ENCODE peak calls at places on chromosome 17, in four cellular contexts. One of them, this sample, is unnamed.
A peak's percentile ranks its signal among the peaks of the same experiment; 100 is the strongest.

GRCh38 chr17:57567278-57567677 is 177.8 kb downstream of the CCDC182 start:
- DNase-seq in H1: no peak
- DNase-seq in K562: no peak
- DNase-seq in HCT116: no peak
- DNase-seq in this sample: no peak

GRCh38 chr17:82734987-82735866 is at the start of gene FN3K:
- DNase-seq in HCT116: no peak
- DNase-seq in H1: peak; percentile 85
- DNase-seq in K562: peak; percentile 84
- DNase-seq in this sample: no peak

GRCh38 chr17:50347894-50348291 is 2.0 kb downstream of the XYLT2 start:
- DNase-seq in H1: no peak
- DNase-seq in HCT116: no peak
- DNase-seq in K562: no peak
- DNase-seq in this sample: no peak

GRCh38 chr17:53979991-53980390 is 157.3 kb downstream of the KIF2B start:
- DNase-seq in HCT116: no peak
- DNase-seq in K562: no peak
- DNase-seq in H1: no peak
- DNase-seq in this sample: no peak

GRCh38 chr17:45302649-45303173 is 14.1 kb downstream of the MAP3K14 start:
- DNase-seq in K562: no peak
- DNase-seq in HCT116: no peak
- DNase-seq in H1: no peak
- DNase-seq in this sample: peak; percentile 89

GRCh38 chr17:10091051-10091450 is 107.4 kb downstream of the GAS7 start:
- DNase-seq in K562: no peak
- DNase-seq in H1: no peak
- DNase-seq in HCT116: no peak
- DNase-seq in this sample: no peak

GRCh38 chr17:49434821-49435581 is 20.3 kb upstream of the PHB1 start:
- DNase-seq in H1: peak; percentile 87
- DNase-seq in K562: peak; percentile 90
- DNase-seq in HCT116: peak; percentile 74
- DNase-seq in this sample: no peak

GRCh38 chr17:70110443-70110880 is 35.4 kb downstream of the KCNJ16 start:
- DNase-seq in HCT116: no peak
- DNase-seq in H1: no peak
- DNase-seq in K562: no peak
- DNase-seq in this sample: no peak

GRCh38 chr17:57669671-57670529 is 75.2 kb downstream of the CCDC182 start:
- DNase-seq in HCT116: no peak
- DNase-seq in H1: peak; percentile 32
- DNase-seq in K562: no peak
- DNase-seq in this sample: no peak

GRCh38 chr17:21008992-21009671 is 33.7 kb downstream of the USP22 start:
- DNase-seq in HCT116: no peak
- DNase-seq in K562: no peak
- DNase-seq in H1: no peak
- DNase-seq in this sample: no peak

GRCh38 chr17:63381101-63381729 is 64.9 kb downstream of the CYB561 start:
- DNase-seq in HCT116: no peak
- DNase-seq in H1: no peak
- DNase-seq in K562: peak; percentile 75
- DNase-seq in this sample: no peak

GRCh38 chr17:39739885-39740356 is 2.2 kb downstream of the GRB7 start:
- DNase-seq in H1: no peak
- DNase-seq in HCT116: no peak
- DNase-seq in K562: no peak
- DNase-seq in this sample: no peak

GRCh38 chr17:39738568-39738901 is 797 bp downstream of the GRB7 start:
- DNase-seq in HCT116: no peak
- DNase-seq in H1: peak; percentile 78
- DNase-seq in K562: peak; percentile 58
- DNase-seq in this sample: no peak

GRCh38 chr17:39742126-39742855 is 4.6 kb downstream of the GRB7 start:
- DNase-seq in HCT116: no peak
- DNase-seq in H1: no peak
- DNase-seq in K562: no peak
- DNase-seq in this sample: no peak

GRCh38 chr17:39739020-39739884 is 1.5 kb downstream of the GRB7 start:
- DNase-seq in K562: peak; percentile 54
- DNase-seq in HCT116: peak; percentile 34
- DNase-seq in H1: peak; percentile 88
- DNase-seq in this sample: no peak

DNA sequence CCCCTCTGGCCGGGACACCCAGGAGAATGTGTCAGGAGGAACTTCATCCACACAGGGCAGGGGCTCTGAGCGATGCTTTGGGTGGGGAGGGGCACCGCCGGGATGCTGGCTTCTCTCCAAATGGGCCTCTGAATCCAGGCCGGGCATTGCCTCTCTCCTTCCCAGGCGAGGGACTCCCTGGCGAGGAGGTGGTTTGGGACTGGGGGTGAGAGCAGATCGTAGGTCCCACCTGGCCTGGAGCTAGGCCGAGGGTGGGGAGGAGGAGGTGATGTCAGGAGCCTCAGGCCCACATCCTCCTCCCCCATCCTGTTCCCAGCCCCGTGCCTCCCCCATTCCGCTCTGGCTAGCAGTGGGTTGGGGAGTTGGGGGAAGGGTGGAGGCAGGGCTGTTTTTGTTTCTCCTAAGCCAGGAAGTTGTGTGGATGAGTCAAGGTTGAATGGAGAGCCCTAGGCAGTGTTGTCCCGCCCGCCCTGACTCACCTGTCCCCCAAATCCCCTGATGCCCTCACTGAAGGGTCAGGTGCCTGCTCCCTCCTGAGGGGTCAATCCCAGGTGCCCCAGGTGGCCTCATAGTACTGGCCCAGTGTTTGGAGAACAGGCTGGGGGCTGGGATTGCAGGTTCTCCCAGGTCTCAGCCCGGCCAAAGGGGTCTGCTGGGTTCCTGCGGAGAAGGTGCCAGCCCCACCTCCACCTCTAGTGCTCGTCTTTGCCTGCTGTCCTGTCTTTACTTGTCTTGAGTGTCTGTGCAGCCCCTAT is 2.8 kb downstream of the GRB7 start:
- DNase-seq in H1: peak; percentile 79
- DNase-seq in HCT116: peak; percentile 43
- DNase-seq in K562: peak; percentile 64
- DNase-seq in this sample: no peak
- TF ChIP-seq EGR1 in H1: no peak
- TF ChIP-seq EGR1 in HCT116: no peak
- TF ChIP-seq EGR1 in K562: peak; percentile 62
- TF ChIP-seq EGR1 in this sample: no peak

GRCh38 chr17:39937462-39937861 is 9.9 kb downstream of the LRRC3C start:
- DNase-seq in K562: no peak
- DNase-seq in HCT116: no peak
- DNase-seq in H1: no peak
- DNase-seq in this sample: no peak

GRCh38 chr17:39935896-39936295 is 8.4 kb downstream of the LRRC3C start:
- DNase-seq in HCT116: no peak
- DNase-seq in K562: no peak
- DNase-seq in H1: no peak
- DNase-seq in this sample: no peak

GRCh38 chr17:39939031-39939430 is 11.5 kb downstream of the LRRC3C start:
- DNase-seq in K562: no peak
- DNase-seq in HCT116: no peak
- DNase-seq in H1: no peak
- DNase-seq in this sample: no peak

GRCh38 chr17:39939588-39940419 is 12.3 kb downstream of the LRRC3C start:
- DNase-seq in HCT116: no peak
- DNase-seq in H1: no peak
- DNase-seq in K562: peak; percentile 59
- DNase-seq in this sample: peak; percentile 71

GRCh38 chr17:39938140-39938869 is 10.8 kb downstream of the LRRC3C start:
- DNase-seq in K562: no peak
- DNase-seq in HCT116: no peak
- DNase-seq in H1: no peak
- DNase-seq in this sample: peak; percentile 70
- TF ChIP-seq EGR1 in K562: no peak
- TF ChIP-seq EGR1 in HCT116: no peak
- TF ChIP-seq EGR1 in H1: no peak
- TF ChIP-seq EGR1 in this sample: no peak

GRCh38 chr17:28748852-28749515 is 5.2 kb downstream of the TRAF4 start:
- DNase-seq in HCT116: no peak
- DNase-seq in H1: no peak
- DNase-seq in K562: no peak
- DNase-seq in this sample: no peak
- TF ChIP-seq EGR1 in HCT116: no peak
- TF ChIP-seq EGR1 in H1: no peak
- TF ChIP-seq EGR1 in K562: no peak
- TF ChIP-seq EGR1 in this sample: no peak

DNA sequence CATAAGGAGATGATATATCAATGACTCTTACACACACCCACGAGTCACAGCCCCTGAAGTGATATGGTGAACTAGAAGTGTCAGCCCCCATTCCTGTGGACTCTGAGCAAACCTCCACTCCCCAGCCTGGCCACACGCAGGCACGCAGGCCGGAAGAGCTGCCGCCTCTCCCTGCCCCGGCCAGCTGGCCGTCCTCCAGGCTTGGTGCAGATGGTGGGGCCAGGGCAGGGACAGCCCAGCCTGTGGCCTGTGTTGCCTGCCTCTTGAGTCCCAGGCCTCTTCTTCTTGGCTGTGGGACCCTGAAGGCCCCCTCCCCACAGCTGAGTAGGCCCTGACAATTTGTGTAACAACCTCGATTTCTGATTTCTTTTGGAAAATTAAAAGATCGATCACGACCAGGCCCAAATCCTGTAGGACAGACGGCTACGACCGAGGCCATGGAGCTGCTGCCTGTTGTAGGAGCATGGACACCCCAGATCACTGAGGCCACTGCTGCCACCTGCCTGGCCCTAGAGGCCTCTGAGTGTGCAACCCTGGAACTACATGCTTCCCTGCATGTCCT is 10.0 kb upstream of the MPRIP start:
- DNase-seq in K562: peak; percentile 38
- DNase-seq in HCT116: no peak
- DNase-seq in H1: no peak
- DNase-seq in this sample: no peak
- TF ChIP-seq EGR1 in K562: no peak
- TF ChIP-seq EGR1 in HCT116: no peak
- TF ChIP-seq EGR1 in H1: no peak
- TF ChIP-seq EGR1 in this sample: no peak

GRCh38 chr17:7822126-7822525 is 11.9 kb upstream of the KDM6B start:
- DNase-seq in K562: no peak
- DNase-seq in H1: no peak
- DNase-seq in HCT116: no peak
- DNase-seq in this sample: no peak

GRCh38 chr17:7824021-7824924 is 9.7 kb upstream of the KDM6B start:
- DNase-seq in HCT116: no peak
- DNase-seq in H1: no peak
- DNase-seq in K562: no peak
- DNase-seq in this sample: no peak

GRCh38 chr17:7820231-7820630 is 13.8 kb upstream of the KDM6B start:
- DNase-seq in HCT116: no peak
- DNase-seq in K562: no peak
- DNase-seq in H1: no peak
- DNase-seq in this sample: no peak

GRCh38 chr17:7823581-7824001 is 10.4 kb upstream of the KDM6B start:
- DNase-seq in HCT116: no peak
- DNase-seq in H1: no peak
- DNase-seq in K562: no peak
- DNase-seq in this sample: no peak

GRCh38 chr17:7825206-7825980 is 8.6 kb upstream of the KDM6B start:
- DNase-seq in K562: no peak
- DNase-seq in HCT116: no peak
- DNase-seq in H1: no peak
- DNase-seq in this sample: no peak
- TF ChIP-seq EGR1 in K562: no peak
- TF ChIP-seq EGR1 in HCT116: no peak
- TF ChIP-seq EGR1 in H1: no peak
- TF ChIP-seq EGR1 in this sample: no peak

DNA sequence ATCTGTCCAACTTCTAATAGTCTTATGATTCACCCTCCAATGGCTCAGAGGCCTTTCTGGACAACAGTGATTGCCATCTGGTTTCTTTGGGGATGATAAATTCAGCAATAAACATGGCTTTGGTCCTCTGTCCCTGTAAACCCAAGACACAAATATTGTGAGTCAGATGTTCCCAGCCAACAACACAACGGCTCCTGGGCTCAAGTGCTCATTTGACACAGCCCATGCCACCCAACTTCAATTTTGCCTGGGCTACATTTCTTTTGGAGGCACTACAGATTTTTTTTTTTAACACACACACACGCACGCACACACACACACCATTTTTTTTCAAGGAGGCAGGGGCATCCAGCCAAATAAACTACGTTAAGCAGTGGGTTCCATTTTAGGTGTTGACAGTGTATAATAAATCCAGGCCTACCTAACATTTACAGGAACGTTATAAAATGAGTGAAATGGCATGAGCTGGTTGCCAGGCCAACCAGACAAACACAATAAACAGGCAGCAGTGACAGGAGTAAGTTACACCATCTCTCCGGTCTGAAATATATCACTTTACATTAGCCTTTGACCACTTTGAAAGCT is 939.9 kb upstream of the SOX9 start:
- DNase-seq in HCT116: no peak
- DNase-seq in H1: no peak
- DNase-seq in K562: no peak
- DNase-seq in this sample: no peak
- TF ChIP-seq EGR1 in HCT116: no peak
- TF ChIP-seq EGR1 in H1: no peak
- TF ChIP-seq EGR1 in K562: no peak
- TF ChIP-seq EGR1 in this sample: no peak

GRCh38 chr17:42924891-42925290 is 24.3 kb downstream of the G6PC1 start:
- DNase-seq in K562: no peak
- DNase-seq in HCT116: no peak
- DNase-seq in H1: no peak
- DNase-seq in this sample: no peak

GRCh38 chr17:42929497-42929844 is 28.9 kb downstream of the G6PC1 start:
- DNase-seq in H1: no peak
- DNase-seq in K562: no peak
- DNase-seq in HCT116: no peak
- DNase-seq in this sample: no peak

GRCh38 chr17:42928714-42929496 is 28.3 kb downstream of the G6PC1 start:
- DNase-seq in H1: peak; percentile 54
- DNase-seq in HCT116: peak; percentile 60
- DNase-seq in K562: peak; percentile 90
- DNase-seq in this sample: peak; percentile 45
- TF ChIP-seq EGR1 in H1: no peak
- TF ChIP-seq EGR1 in HCT116: no peak
- TF ChIP-seq EGR1 in K562: peak; percentile 20
- TF ChIP-seq EGR1 in this sample: no peak

DNA sequence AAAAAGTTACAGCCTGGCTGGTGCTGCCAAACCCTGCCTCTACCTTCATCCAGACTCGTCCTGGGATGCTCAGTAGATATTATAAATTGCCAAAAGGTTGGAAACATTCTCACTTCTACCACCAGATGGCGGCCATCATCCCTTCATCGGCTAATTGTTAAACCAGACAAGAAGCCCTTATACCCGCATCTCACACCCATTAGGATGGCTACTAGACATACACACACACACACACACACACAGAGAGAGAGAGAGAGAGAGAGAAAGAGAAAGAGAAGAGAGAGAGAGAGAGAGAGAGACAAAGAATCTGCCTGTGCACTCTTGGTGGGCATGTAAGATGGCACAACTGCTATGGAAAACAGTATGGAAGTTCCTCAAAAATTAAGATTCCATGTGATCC is 15.0 kb upstream of the SCIMP start:
- DNase-seq in H1: peak; percentile 66
- DNase-seq in HCT116: peak; percentile 72
- DNase-seq in K562: peak; percentile 55
- DNase-seq in this sample: no peak
- TF ChIP-seq EGR1 in H1: no peak
- TF ChIP-seq EGR1 in HCT116: no peak
- TF ChIP-seq EGR1 in K562: no peak
- TF ChIP-seq EGR1 in this sample: no peak

GRCh38 chr17:33118391-33118790 is 126.7 kb downstream of the SPACA3 start:
- DNase-seq in H1: no peak
- DNase-seq in HCT116: no peak
- DNase-seq in K562: no peak
- DNase-seq in this sample: no peak
- TF ChIP-seq EGR1 in H1: no peak
- TF ChIP-seq EGR1 in HCT116: no peak
- TF ChIP-seq EGR1 in K562: no peak
- TF ChIP-seq EGR1 in this sample: no peak